ENCODE peak calls at places on chromosomes 7 and 10, in five cellular contexts. One of them, this sample, is unnamed.

GRCh38 chr7:6160191-6160623 is 112.2 kb downstream of the CYTH3 start:
- DNase-seq in upper lobe of right lung: peak
- DNase-seq in fibroblast of lung: peak
- DNase-seq in HFF-Myc: peak
- DNase-seq in mesendoderm: peak
- DNase-seq in this sample: no peak

GRCh38 chr10:60280475-60280874 is 109.2 kb downstream of the ANK3 start:
- DNase-seq in mesendoderm: no peak
- DNase-seq in HFF-Myc: no peak
- DNase-seq in upper lobe of right lung: no peak
- DNase-seq in fibroblast of lung: no peak
- DNase-seq in this sample: no peak

GRCh38 chr10:30637881-30638467 is 8.4 kb upstream of the LYZL2 start:
- DNase-seq in HFF-Myc: peak
- DNase-seq in fibroblast of lung: peak
- DNase-seq in upper lobe of right lung: no peak
- DNase-seq in mesendoderm: peak
- DNase-seq in this sample: peak

GRCh38 chr7:30976381-30976780 is 12.6 kb downstream of the GHRHR start:
- DNase-seq in mesendoderm: no peak
- DNase-seq in HFF-Myc: no peak
- DNase-seq in fibroblast of lung: no peak
- DNase-seq in upper lobe of right lung: no peak
- DNase-seq in this sample: no peak

GRCh38 chr10:5297466-5297865 is 67.3 kb upstream of the UCN3 start:
- DNase-seq in fibroblast of lung: no peak
- DNase-seq in upper lobe of right lung: peak
- DNase-seq in mesendoderm: no peak
- DNase-seq in HFF-Myc: no peak
- DNase-seq in this sample: no peak

GRCh38 chr10:24451325-24451820 is 242.4 kb downstream of the KIAA1217 start:
- DNase-seq in HFF-Myc: no peak
- DNase-seq in fibroblast of lung: no peak
- DNase-seq in mesendoderm: no peak
- DNase-seq in upper lobe of right lung: no peak
- DNase-seq in this sample: no peak

GRCh38 chr10:31353574-31353973 is 34.6 kb downstream of the ZEB1 start:
- DNase-seq in fibroblast of lung: peak
- DNase-seq in mesendoderm: peak
- DNase-seq in upper lobe of right lung: no peak
- DNase-seq in HFF-Myc: peak
- DNase-seq in this sample: peak

GRCh38 chr7:4239991-4240812 is 441.9 kb upstream of the FOXK1 start:
- DNase-seq in mesendoderm: no peak
- DNase-seq in upper lobe of right lung: no peak
- DNase-seq in HFF-Myc: no peak
- DNase-seq in fibroblast of lung: no peak
- DNase-seq in this sample: no peak

GRCh38 chr10:75894761-75895160 is 463.3 kb downstream of the LRMDA start:
- DNase-seq in mesendoderm: no peak
- DNase-seq in fibroblast of lung: no peak
- DNase-seq in HFF-Myc: no peak
- DNase-seq in upper lobe of right lung: no peak
- DNase-seq in this sample: no peak

GRCh38 chr7:24913791-24914464 is 66.0 kb downstream of the OSBPL3 start:
- DNase-seq in upper lobe of right lung: no peak
- DNase-seq in mesendoderm: no peak
- DNase-seq in fibroblast of lung: no peak
- DNase-seq in HFF-Myc: no peak
- DNase-seq in this sample: no peak

GRCh38 chr10:33066558-33067236 is 108.7 kb upstream of the ITGB1 start:
- DNase-seq in mesendoderm: peak
- DNase-seq in upper lobe of right lung: no peak
- DNase-seq in fibroblast of lung: peak
- DNase-seq in HFF-Myc: no peak
- DNase-seq in this sample: no peak

GRCh38 chr10:130938051-130938450 is 373.5 kb downstream of the TCERG1L start:
- DNase-seq in fibroblast of lung: no peak
- DNase-seq in mesendoderm: no peak
- DNase-seq in HFF-Myc: no peak
- DNase-seq in upper lobe of right lung: no peak
- DNase-seq in this sample: no peak

GRCh38 chr7:151539055-151539714 is 19.5 kb upstream of the RHEB start:
- DNase-seq in mesendoderm: peak
- DNase-seq in fibroblast of lung: peak
- DNase-seq in upper lobe of right lung: no peak
- DNase-seq in HFF-Myc: no peak
- DNase-seq in this sample: no peak

GRCh38 chr7:128963327-128963757 is 25.6 kb downstream of the IRF5 start:
- DNase-seq in fibroblast of lung: peak
- DNase-seq in HFF-Myc: no peak
- DNase-seq in mesendoderm: no peak
- DNase-seq in upper lobe of right lung: no peak
- DNase-seq in this sample: peak

GRCh38 chr10:80964179-80964578 is 426.5 kb downstream of the SH2D4B start:
- DNase-seq in HFF-Myc: no peak
- DNase-seq in mesendoderm: no peak
- DNase-seq in upper lobe of right lung: no peak
- DNase-seq in fibroblast of lung: no peak
- DNase-seq in this sample: no peak

GRCh38 chr10:124292911-124293640 is 125.6 kb downstream of the OAT start:
- DNase-seq in upper lobe of right lung: peak
- DNase-seq in mesendoderm: no peak
- DNase-seq in fibroblast of lung: no peak
- DNase-seq in HFF-Myc: no peak
- DNase-seq in this sample: no peak

DNA sequence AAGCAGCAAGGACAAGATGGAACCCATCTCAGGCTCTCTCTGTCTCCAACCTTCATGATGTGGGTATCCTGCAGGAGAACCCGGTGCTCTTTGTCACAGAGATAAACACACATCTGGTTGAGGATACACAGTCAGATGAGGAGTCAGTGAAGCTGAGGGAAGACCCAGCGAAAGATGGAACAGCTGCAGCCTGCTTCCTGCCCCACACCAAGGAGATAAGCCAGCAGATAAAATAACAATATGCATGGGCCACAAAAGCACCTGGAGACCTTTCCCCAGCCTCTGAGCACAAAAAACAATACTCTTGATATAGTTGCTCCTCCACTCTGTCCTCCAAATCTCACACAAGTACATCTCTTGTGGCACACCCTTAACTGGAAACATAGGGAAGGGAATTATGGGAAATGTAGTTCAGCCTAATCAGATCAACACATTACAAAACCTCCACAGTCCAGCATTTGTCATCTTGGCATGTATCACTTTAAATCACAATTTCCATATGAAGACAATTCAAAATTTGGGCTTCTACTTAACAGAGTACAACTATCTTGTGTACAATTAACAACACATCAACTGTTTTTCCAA is 9.7 kb upstream of the FHIP2A start:
- DNase-seq in fibroblast of lung: no peak
- DNase-seq in upper lobe of right lung: no peak
- DNase-seq in mesendoderm: no peak
- DNase-seq in HFF-Myc: no peak
- DNase-seq in this sample: no peak
- H3K4me3 ChIP-seq in fibroblast of lung: no peak
- H3K4me3 ChIP-seq in upper lobe of right lung: no peak
- H3K4me3 ChIP-seq in mesendoderm: no peak
- H3K4me3 ChIP-seq in HFF-Myc: no peak
- H3K4me3 ChIP-seq in this sample: no peak

DNA sequence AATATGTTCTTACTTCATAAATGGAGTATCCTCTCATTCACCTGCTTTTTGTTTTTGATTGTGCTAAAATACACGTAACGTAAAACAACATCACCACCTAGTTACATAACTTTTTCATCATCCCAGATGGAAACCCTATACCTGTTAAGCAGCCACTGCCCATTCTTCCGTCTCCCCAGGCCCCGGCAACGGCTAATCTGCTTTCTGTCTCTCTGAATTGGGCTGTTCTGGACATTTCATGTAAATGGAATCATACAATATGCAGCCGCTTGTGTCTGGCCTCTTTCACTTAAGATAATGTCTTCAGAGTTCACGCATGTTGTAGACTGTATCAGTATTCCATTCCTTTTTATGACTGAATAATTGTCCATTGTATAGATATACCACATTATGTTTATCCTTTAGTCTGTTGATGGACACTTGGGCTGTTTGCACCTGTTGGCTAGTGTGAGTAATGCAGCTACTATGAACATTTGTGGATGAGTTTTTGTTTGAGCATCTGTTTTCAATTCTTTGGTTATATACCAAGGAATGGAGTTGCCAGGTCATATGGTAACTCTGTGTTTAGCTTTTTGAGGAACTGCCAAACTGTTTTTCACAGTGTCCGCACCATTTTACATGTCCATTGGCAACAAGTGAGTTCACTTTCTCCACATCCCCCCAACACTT is 14.1 kb upstream of the SUN1 start:
- DNase-seq in mesendoderm: no peak
- DNase-seq in HFF-Myc: peak
- DNase-seq in fibroblast of lung: peak
- DNase-seq in upper lobe of right lung: no peak
- DNase-seq in this sample: no peak
- H3K4me3 ChIP-seq in mesendoderm: no peak
- H3K4me3 ChIP-seq in HFF-Myc: no peak
- H3K4me3 ChIP-seq in fibroblast of lung: peak
- H3K4me3 ChIP-seq in upper lobe of right lung: peak
- H3K4me3 ChIP-seq in this sample: no peak

GRCh38 chr10:128059266-128059850 is 66.9 kb downstream of the MKI67 start:
- DNase-seq in upper lobe of right lung: no peak
- DNase-seq in mesendoderm: no peak
- DNase-seq in HFF-Myc: no peak
- DNase-seq in fibroblast of lung: no peak
- DNase-seq in this sample: no peak
- H3K4me3 ChIP-seq in upper lobe of right lung: no peak
- H3K4me3 ChIP-seq in mesendoderm: no peak
- H3K4me3 ChIP-seq in HFF-Myc: no peak
- H3K4me3 ChIP-seq in fibroblast of lung: no peak
- H3K4me3 ChIP-seq in this sample: no peak

DNA sequence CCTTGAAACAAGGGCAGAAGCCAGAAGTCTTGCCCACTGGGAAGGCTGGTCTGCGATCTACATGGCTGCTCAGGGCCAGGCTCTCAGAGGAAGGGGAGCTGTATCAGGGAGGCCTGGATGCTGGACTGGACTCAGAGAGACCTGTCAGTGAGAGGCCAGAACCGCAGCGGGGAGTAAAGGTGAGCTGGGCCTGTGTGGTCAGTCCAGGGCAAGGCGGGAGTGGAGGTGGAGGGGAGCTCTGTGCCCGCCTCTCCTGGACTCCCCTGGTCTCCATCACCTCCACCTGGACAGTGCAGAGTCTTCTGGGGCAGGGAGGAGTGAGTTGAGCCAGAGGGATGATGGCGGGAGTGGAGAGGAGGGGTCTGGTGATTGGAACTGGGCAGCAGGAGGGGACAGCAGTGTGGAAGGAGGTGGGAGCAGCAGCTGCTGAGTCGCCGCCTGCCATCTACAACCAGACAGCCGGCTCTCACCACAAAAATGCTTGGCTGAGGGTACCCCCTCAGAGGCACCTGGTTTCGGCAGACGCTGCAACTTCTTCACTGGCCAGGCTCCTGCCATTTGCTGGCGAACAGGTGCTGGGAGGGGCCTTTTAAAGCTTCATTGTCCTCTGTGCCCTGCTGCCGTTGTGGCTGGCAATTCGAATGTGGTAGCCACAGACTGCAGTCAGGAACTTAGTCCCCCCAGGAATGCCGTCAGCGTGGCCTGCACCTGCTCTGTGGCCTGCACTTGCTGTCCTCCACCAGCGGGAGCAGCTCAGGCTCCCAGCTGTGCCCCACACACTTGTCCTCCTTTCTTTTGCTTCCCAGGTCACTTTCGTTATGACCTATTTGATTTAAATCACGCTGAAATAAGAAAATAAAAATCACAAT is 3.5 kb downstream of the RASSF4 start:
- DNase-seq in upper lobe of right lung: no peak
- DNase-seq in mesendoderm: peak
- DNase-seq in HFF-Myc: no peak
- DNase-seq in fibroblast of lung: no peak
- DNase-seq in this sample: no peak
- H3K4me3 ChIP-seq in upper lobe of right lung: peak
- H3K4me3 ChIP-seq in mesendoderm: no peak
- H3K4me3 ChIP-seq in HFF-Myc: no peak
- H3K4me3 ChIP-seq in fibroblast of lung: no peak
- H3K4me3 ChIP-seq in this sample: no peak

DNA sequence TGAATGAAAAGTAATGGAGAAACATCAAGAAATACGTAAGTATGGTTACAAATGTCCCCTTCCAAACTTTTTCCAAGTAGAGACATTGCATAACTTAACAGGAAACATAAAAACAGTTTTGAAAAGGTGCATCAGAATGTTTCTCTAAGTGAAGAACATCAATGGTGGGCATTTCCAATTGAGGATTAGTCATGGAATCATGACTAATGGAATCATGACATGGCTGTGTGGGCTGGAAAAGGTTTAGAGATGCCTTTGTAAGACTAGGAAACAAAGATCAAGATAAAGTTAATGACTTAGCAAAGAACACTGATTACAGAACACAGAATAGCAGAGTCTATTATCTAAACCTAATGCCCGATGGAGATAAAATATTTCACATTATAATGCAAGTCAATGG is 272.0 kb downstream of the HPSE2 start:
- DNase-seq in HFF-Myc: no peak
- DNase-seq in upper lobe of right lung: no peak
- DNase-seq in mesendoderm: peak
- DNase-seq in fibroblast of lung: peak
- DNase-seq in this sample: no peak
- H3K4me3 ChIP-seq in HFF-Myc: no peak
- H3K4me3 ChIP-seq in upper lobe of right lung: no peak
- H3K4me3 ChIP-seq in mesendoderm: no peak
- H3K4me3 ChIP-seq in fibroblast of lung: no peak
- H3K4me3 ChIP-seq in this sample: no peak

DNA sequence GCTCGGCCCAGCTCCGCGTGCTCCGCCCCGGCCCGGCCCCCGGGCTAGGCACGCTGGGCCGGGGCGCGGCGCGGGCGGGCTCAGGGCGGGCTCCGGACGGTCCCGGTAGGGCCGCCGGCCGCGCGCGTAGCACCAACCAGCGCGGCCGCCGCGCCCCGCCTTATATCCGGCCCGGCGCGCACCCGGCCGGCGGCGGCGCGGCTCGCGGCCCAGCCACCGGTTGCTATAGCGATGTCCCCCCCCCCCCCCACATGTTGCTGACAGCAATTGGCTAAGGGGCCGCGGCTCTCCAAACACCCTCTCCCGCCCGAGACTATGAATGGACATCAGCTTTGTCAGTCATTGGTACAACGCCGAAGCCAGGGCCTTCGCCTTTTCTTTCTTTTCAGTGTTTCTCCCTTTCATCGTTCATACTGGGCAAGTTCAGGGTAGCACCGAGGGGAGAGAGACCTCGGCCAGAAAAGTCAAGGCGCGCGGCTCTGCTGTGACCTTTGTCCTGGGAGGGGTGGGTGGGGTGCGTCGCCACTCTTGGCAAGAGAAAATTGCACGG is 354.1 kb downstream of the DNAJB6 start:
- DNase-seq in upper lobe of right lung: peak
- DNase-seq in mesendoderm: peak
- DNase-seq in fibroblast of lung: peak
- DNase-seq in HFF-Myc: peak
- DNase-seq in this sample: no peak
- H3K4me3 ChIP-seq in upper lobe of right lung: peak
- H3K4me3 ChIP-seq in mesendoderm: no peak
- H3K4me3 ChIP-seq in fibroblast of lung: no peak
- H3K4me3 ChIP-seq in HFF-Myc: no peak
- H3K4me3 ChIP-seq in this sample: no peak

This sample was measured in kidney epithelial cell.